ENCODE peak calls at places on chromosomes 11 and 22, in seven cellular contexts. U is NCI-H1436 treated with DMSO at 0.1 percent for 48 hours; V is activated naive CD4-positive, alpha-beta T cell; H is astrocyte of the cerebellum; N is RPMI8226; E is head of caudate nucleus; G is skeletal muscle cell. C is an unnamed sample.

GRCh38 chr11:19723572-19724342 is 11.1 kb downstream of the NAV2 start:
- DNase-seq in V (no peak), G (no peak), H (no peak), U (no peak), E (no peak), N (no peak), C (peak; percentile 87)

GRCh38 chr11:59427068-59427382 is 812 bp upstream of the OR5A2 start:
- DNase-seq in E (no peak), H (no peak), G (no peak), V (no peak), N (no peak), U (no peak), C (no peak)

GRCh38 chr11:119318240-119319135 is 1.6 kb upstream of the MCAM start:
- DNase-seq in E (no peak), V (no peak), N (no peak), G (no peak), H (no peak), U (no peak), C (no peak)

GRCh38 chr11:62508336-62509058 is 38.1 kb downstream of the AHNAK start:
- DNase-seq in U (no peak), G (no peak), V (no peak), E (peak; percentile 66), N (peak; percentile 93), H (peak; percentile 22), C (peak; percentile 74)

GRCh38 chr22:37932401-37932800 is 21.0 kb downstream of the C22orf23 start:
- DNase-seq in V (no peak), G (no peak), H (no peak), N (no peak), E (no peak), U (no peak), C (no peak)

GRCh38 chr11:24356501-24356900 is 140.4 kb upstream of the LUZP2 start:
- DNase-seq in E (no peak), V (no peak), G (peak; percentile 8), H (no peak), N (no peak), U (no peak), C (no peak)

GRCh38 chr11:66704659-66705360 is 24.2 kb downstream of the SPTBN2 start:
- DNase-seq in G (no peak), V (no peak), H (no peak), E (no peak), N (no peak), U (no peak), C (peak; percentile 84)

GRCh38 chr11:67082071-67082791 is 25.6 kb downstream of the RHOD start:
- DNase-seq in H (no peak), G (no peak), U (no peak), V (no peak), E (no peak), N (peak; percentile 67), C (no peak)

GRCh38 chr11:78749243-78749730 is 174.6 kb upstream of the NARS2 start:
- DNase-seq in H (no peak), U (peak; percentile 8), E (no peak), N (no peak), V (no peak), G (no peak), C (no peak)

GRCh38 chr11:78790784-78791183 is 216.1 kb upstream of the NARS2 start:
- DNase-seq in G (no peak), E (no peak), N (no peak), V (no peak), H (no peak), U (no peak), C (no peak)

GRCh38 chr22:40116496-40117200 is 61.1 kb upstream of the TNRC6B start:
- DNase-seq in G (no peak), U (no peak), E (no peak), V (no peak), N (no peak), H (no peak), C (no peak)

GRCh38 chr11:131977231-131977630 is 606.8 kb downstream of the NTM start:
- DNase-seq in E (no peak), G (peak; percentile 38), H (peak; percentile 19), V (no peak), U (no peak), N (no peak), C (no peak)

GRCh38 chr11:58060939-58061672 is 30.4 kb downstream of the OR6Q1 start:
- DNase-seq in U (no peak), V (no peak), H (no peak), G (no peak), N (no peak), E (no peak), C (no peak)

GRCh38 chr11:415640-416041 is 842 bp upstream of the SIGIRR start:
- DNase-seq in G (no peak), U (no peak), V (no peak), E (no peak), N (no peak), H (no peak), C (no peak)

GRCh38 chr11:9367551-9367950 is 16.9 kb upstream of the IPO7 start:
- DNase-seq in H (no peak), V (no peak), E (no peak), N (no peak), G (no peak), U (no peak), C (no peak)

GRCh38 chr11:107769189-107769588 is 57.3 kb upstream of the SLN start:
- DNase-seq in H (peak; percentile 20), E (no peak), V (no peak), U (no peak), G (peak; percentile 32), N (no peak), C (no peak)

GRCh38 chr11:111846640-111847039 is 24.7 kb downstream of the ALG9 start:
- DNase-seq in G (peak; percentile 56), U (no peak), V (no peak), H (no peak), E (no peak), N (no peak), C (no peak)

GRCh38 chr11:17989306-17989705 is 23.5 kb downstream of the SERGEF start:
- DNase-seq in G (no peak), V (no peak), E (no peak), H (no peak), N (no peak), U (no peak), C (no peak)

GRCh38 chr11:31806186-31806943 is 4.8 kb downstream of the PAX6 start:
- DNase-seq in N (no peak), V (no peak), E (no peak), U (no peak), H (no peak), G (no peak), C (no peak)

GRCh38 chr22:43745783-43746356 is 66.2 kb downstream of the EFCAB6 start:
- DNase-seq in E (no peak), V (no peak), U (peak; percentile 10), N (no peak), H (no peak), G (no peak), C (no peak)

GRCh38 chr11:13480198-13480597 is 15.6 kb downstream of the PTH start:
- DNase-seq in V (no peak), U (no peak), G (no peak), E (no peak), H (no peak), N (peak; percentile 58), C (no peak)